ENCODE peak calls at places on chromosome 1, in five cellular contexts. O is stimulated activated naive CD8-positive, alpha-beta T cell treated with anti-CD3 and anti-CD28 coated beads, Interleukin-15, amount 100 ng/mL, for 72 hours; H is endothelial cell; C is AG09319; Q is left ventricle myocardium superior. Y is an unnamed sample.

GRCh38 chr1:117857434-117857833 is 72.0 kb downstream of the GDAP2 start:
- DNase-seq in O (no peak), H (no peak), C (no peak), Q (no peak), Y (no peak)

GRCh38 chr1:167065481-167065880 is 24.7 kb downstream of the GPA33 start:
- DNase-seq in O (no peak), H (no peak), C (no peak), Q (no peak), Y (no peak)

GRCh38 chr1:32981003-32981909 is 16.6 kb upstream of the RNF19B start:
- DNase-seq in O (peak), H (peak), C (no peak), Q (peak), Y (no peak)

GRCh38 chr1:5983361-5984103 is 8.7 kb downstream of the NPHP4 start:
- DNase-seq in O (no peak), H (no peak), C (peak), Q (no peak), Y (no peak)

GRCh38 chr1:230140221-230141001 is 73.4 kb downstream of the GALNT2 start:
- DNase-seq in O (no peak), H (peak), C (no peak), Q (peak), Y (no peak)

GRCh38 chr1:40210514-40211204 is 37.1 kb upstream of the TMCO2 start:
- DNase-seq in O (no peak), H (no peak), C (no peak), Q (no peak), Y (no peak)

GRCh38 chr1:152110860-152111514 is 4.3 kb downstream of the TCHH start:
- DNase-seq in O (peak), H (peak), C (no peak), Q (peak), Y (no peak)

GRCh38 chr1:106727171-106727570 is 329.3 kb upstream of the PRMT6 start:
- DNase-seq in O (no peak), H (no peak), C (no peak), Q (no peak), Y (no peak)

GRCh38 chr1:204319027-204319426 is 40.7 kb downstream of the PLEKHA6 start:
- DNase-seq in O (no peak), H (no peak), C (no peak), Q (no peak), Y (no peak)

GRCh38 chr1:150562384-150563339 is 13.5 kb downstream of the ADAMTSL4 start:
- DNase-seq in O (peak), H (no peak), C (no peak), Q (no peak), Y (no peak)

GRCh38 chr1:197466813-197467212 is 198.8 kb downstream of the CRB1 start:
- DNase-seq in O (no peak), H (no peak), C (no peak), Q (no peak), Y (no peak)

GRCh38 chr1:200535605-200536004 is 84.9 kb downstream of the KIF14 start:
- DNase-seq in O (peak), H (peak), C (no peak), Q (no peak), Y (no peak)

GRCh38 chr1:14215151-14215550 is 383.3 kb upstream of the KAZN start:
- DNase-seq in O (no peak), H (no peak), C (no peak), Q (no peak), Y (no peak)

GRCh38 chr1:167912294-167912693 is 1.6 kb downstream of the ADCY10 start:
- DNase-seq in O (no peak), H (no peak), C (no peak), Q (no peak), Y (no peak)

GRCh38 chr1:56394298-56394697 is 185.1 kb downstream of the PLPP3 start:
- DNase-seq in O (no peak), H (no peak), C (no peak), Q (no peak), Y (no peak)

GRCh38 chr1:94514095-94514727 is 27.3 kb downstream of the F3 start:
- DNase-seq in O (no peak), H (peak), C (no peak), Q (no peak), Y (no peak)

GRCh38 chr1:186183219-186183618 is 191.8 kb downstream of the TPR start:
- DNase-seq in O (no peak), H (no peak), C (no peak), Q (no peak), Y (no peak)

GRCh38 chr1:209490013-209490412 is 93.5 kb upstream of the CAMK1G start:
- DNase-seq in O (no peak), H (no peak), C (no peak), Q (no peak), Y (no peak)

GRCh38 chr1:234780112-234780511 is 170.1 kb upstream of the IRF2BP2 start:
- DNase-seq in O (no peak), H (no peak), C (no peak), Q (no peak), Y (no peak)

GRCh38 chr1:87435484-87435883 is 106.8 kb downstream of the LMO4 start:
- DNase-seq in O (no peak), H (no peak), C (no peak), Q (no peak), Y (no peak)

GRCh38 chr1:156083800-156084790 is 1.8 kb upstream of the MEX3A start:
- DNase-seq in O (no peak), H (no peak), C (no peak), Q (no peak), Y (no peak)

GRCh38 chr1:161216945-161217712 is 2.0 kb downstream of the FCER1G start:
- DNase-seq in O (no peak), H (no peak), C (no peak), Q (no peak), Y (no peak)

GRCh38 chr1:14756617-14757259 is 158.3 kb downstream of the KAZN start:
- DNase-seq in O (no peak), H (no peak), C (no peak), Q (no peak), Y (no peak)

GRCh38 chr1:194078765-194079164 is 892.4 kb upstream of the B3GALT2 start:
- DNase-seq in O (no peak), H (no peak), C (no peak), Q (no peak), Y (no peak)

GRCh38 chr1:85240659-85241058 is 18.8 kb downstream of the C1orf52 start:
- DNase-seq in O (no peak), H (no peak), C (no peak), Q (no peak), Y (no peak)

GRCh38 chr1:17201201-17202021 is 3.5 kb upstream of the PADI1 start:
- DNase-seq in O (no peak), H (no peak), C (no peak), Q (no peak), Y (no peak)

GRCh38 chr1:45340816-45341215 is 576 bp upstream of the MUTYH start:
- DNase-seq in O (peak), H (no peak), C (no peak), Q (no peak), Y (no peak)

GRCh38 chr1:201226178-201226514 is 35.5 kb downstream of the IGFN1 start:
- DNase-seq in O (no peak), H (no peak), C (no peak), Q (no peak), Y (no peak)

GRCh38 chr1:64309468-64309867 is 106.0 kb downstream of the UBE2U start:
- DNase-seq in O (no peak), H (no peak), C (no peak), Q (no peak), Y (no peak)

GRCh38 chr1:243254233-243254926 is 701 bp downstream of the CEP170 start:
- DNase-seq in O (peak), H (peak), C (no peak), Q (peak), Y (no peak)

GRCh38 chr1:200969726-200970521 is 53.6 kb downstream of the KIF21B start:
- DNase-seq in O (peak), H (no peak), C (no peak), Q (no peak), Y (no peak)

GRCh38 chr1:110475358-110476027 is 24.5 kb downstream of the PROK1 start:
- DNase-seq in O (no peak), H (no peak), C (no peak), Q (no peak), Y (no peak)

GRCh38 chr1:116334015-116334547 is 39.0 kb upstream of the ATP1A1 start:
- DNase-seq in O (no peak), H (no peak), C (no peak), Q (peak), Y (no peak)